ENCODE peak calls at places on chromosome 13, in nine cellular contexts. C is cerebellar nuclear complex, E is left cardiac atrium, M is erythroblast, T is GM23338, G is bronchial epithelial cell, S is iPS DF 19.7, X is mammary epithelial cell, Z is RCC 7860. H is an unnamed sample.

GRCh38 chr13:100129605-100130004 is 40.7 kb downstream of the PCCA start:
- DNase-seq in C (no peak), E (no peak), M (no peak), T (peak; percentile 50), G (no peak), S (no peak), X (no peak), Z (no peak), H (peak; percentile 21)

GRCh38 chr13:100392709-100393630 is 195.6 kb downstream of the GGACT start:
- DNase-seq in C (no peak), E (peak; percentile 83), M (peak; percentile 83), T (peak; percentile 67), G (peak; percentile 96), S (peak; percentile 86), X (peak; percentile 94), Z (peak; percentile 88), H (peak; percentile 23)

GRCh38 chr13:110634558-110634957 is 19.2 kb downstream of the NAXD start:
- DNase-seq in C (no peak), E (peak; percentile 13), M (no peak), T (no peak), G (no peak), S (no peak), X (no peak), Z (peak; percentile 82), H (no peak)

GRCh38 chr13:23654111-23655110 is 84.2 kb downstream of the TNFRSF19 start:
- DNase-seq in C (no peak), E (peak; percentile 55), M (no peak), T (no peak), G (peak; percentile 87), S (no peak), X (peak; percentile 76), Z (no peak), H (no peak)

GRCh38 chr13:31200636-31200970 is 828 bp downstream of the B3GLCT start:
- DNase-seq in C (no peak), E (peak; percentile 63), M (peak; percentile 83), T (peak; percentile 46), G (no peak), S (no peak), X (no peak), Z (peak; percentile 13), H (no peak)

GRCh38 chr13:98717256-98717655 is 35.2 kb downstream of the SLC15A1 start:
- DNase-seq in C (no peak), E (no peak), M (no peak), T (no peak), G (peak; percentile 14), S (no peak), X (no peak), Z (no peak), H (no peak)

GRCh38 chr13:102569488-102569887 is 27.3 kb upstream of the TPP2 start:
- DNase-seq in C (no peak), E (no peak), M (no peak), T (no peak), G (no peak), S (no peak), X (no peak), Z (no peak), H (no peak)

GRCh38 chr13:20446900-20447299 is 78.8 kb downstream of the CRYL1 start:
- DNase-seq in C (no peak), E (no peak), M (no peak), T (no peak), G (no peak), S (no peak), X (no peak), Z (no peak), H (no peak)

GRCh38 chr13:33740134-33740538 is 77.8 kb upstream of the RFC3 start:
- DNase-seq in C (no peak), E (no peak), M (no peak), T (no peak), G (no peak), S (no peak), X (peak; percentile 45), Z (no peak), H (no peak)

GRCh38 chr13:34416833-34417425 is 525.1 kb upstream of the NBEA start:
- DNase-seq in C (no peak), E (peak; percentile 81), M (no peak), T (peak; percentile 1), G (peak; percentile 78), S (no peak), X (no peak), Z (no peak), H (no peak)

GRCh38 chr13:97568850-97569249 is 134.9 kb downstream of the RAP2A start:
- DNase-seq in C (no peak), E (no peak), M (no peak), T (no peak), G (peak; percentile 28), S (no peak), X (no peak), Z (no peak), H (no peak)

GRCh38 chr13:110520431-110521295 is 40.9 kb downstream of the RAB20 start:
- DNase-seq in C (no peak), E (peak; percentile 85), M (no peak), T (no peak), G (no peak), S (no peak), X (no peak), Z (no peak), H (no peak)

GRCh38 chr13:52128714-52129700 is at the start of gene NEK5:
- DNase-seq in C (no peak), E (peak; percentile 74), M (peak; percentile 83), T (peak; percentile 96), G (peak; percentile 35), S (peak; percentile 38), X (peak; percentile 57), Z (no peak), H (peak; percentile 81)

GRCh38 chr13:98787986-98788385 is 35.5 kb upstream of the SLC15A1 start:
- DNase-seq in C (no peak), E (no peak), M (no peak), T (no peak), G (no peak), S (no peak), X (no peak), Z (no peak), H (no peak)

GRCh38 chr13:29162638-29163037 is 342.5 kb downstream of the MTUS2 start:
- DNase-seq in C (no peak), E (no peak), M (no peak), T (no peak), G (no peak), S (no peak), X (no peak), Z (peak; percentile 28), H (no peak)

GRCh38 chr13:93200626-93201025 is 26.0 kb upstream of the GPC6 start:
- DNase-seq in C (no peak), E (no peak), M (no peak), T (no peak), G (no peak), S (no peak), X (no peak), Z (no peak), H (no peak)

GRCh38 chr13:51453308-51453958 is 597 bp upstream of the INTS6 start:
- DNase-seq in C (peak; percentile 52), E (peak; percentile 87), M (peak; percentile 96), T (peak; percentile 74), G (no peak), S (no peak), X (no peak), Z (no peak), H (peak; percentile 86)

GRCh38 chr13:40064723-40065122 is 409.3 kb downstream of the COG6 start:
- DNase-seq in C (no peak), E (no peak), M (no peak), T (no peak), G (peak; percentile 82), S (no peak), X (peak; percentile 80), Z (peak; percentile 65), H (no peak)

GRCh38 chr13:37534181-37534580 is 64.4 kb downstream of the POSTN start:
- DNase-seq in C (no peak), E (no peak), M (no peak), T (no peak), G (peak; percentile 87), S (no peak), X (peak; percentile 24), Z (peak; percentile 66), H (no peak)

GRCh38 chr13:109156181-109156935 is 526.9 kb downstream of the MYO16 start:
- DNase-seq in C (no peak), E (no peak), M (no peak), T (no peak), G (peak; percentile 95), S (no peak), X (peak; percentile 84), Z (peak; percentile 80), H (no peak)

GRCh38 chr13:75875450-75875849 is 239.3 kb downstream of the LMO7 start:
- DNase-seq in C (no peak), E (no peak), M (no peak), T (no peak), G (no peak), S (no peak), X (no peak), Z (no peak), H (no peak)

GRCh38 chr13:94707400-94708021 is 4.8 kb downstream of the SOX21 start:
- DNase-seq in C (no peak), E (no peak), M (peak; percentile 47), T (peak; percentile 70), G (no peak), S (no peak), X (no peak), Z (no peak), H (peak; percentile 38)

GRCh38 chr13:32429406-32429909 is 1.5 kb upstream of the N4BP2L1 start:
- DNase-seq in C (no peak), E (no peak), M (no peak), T (no peak), G (no peak), S (no peak), X (no peak), Z (no peak), H (no peak)

GRCh38 chr13:100280681-100281080 is 191.8 kb downstream of the PCCA start:
- DNase-seq in C (no peak), E (no peak), M (no peak), T (no peak), G (peak; percentile 85), S (no peak), X (peak; percentile 69), Z (no peak), H (no peak)

GRCh38 chr13:26026211-26026610 is 25.6 kb downstream of the SHISA2 start:
- DNase-seq in C (no peak), E (no peak), M (no peak), T (no peak), G (no peak), S (no peak), X (no peak), Z (no peak), H (no peak)

GRCh38 chr13:67071918-67072598 is 158.1 kb downstream of the PCDH9 start:
- DNase-seq in C (no peak), E (no peak), M (no peak), T (no peak), G (no peak), S (no peak), X (no peak), Z (no peak), H (no peak)

GRCh38 chr13:34462843-34463242 is 479.2 kb upstream of the NBEA start:
- DNase-seq in C (no peak), E (peak; percentile 58), M (no peak), T (no peak), G (peak; percentile 95), S (no peak), X (peak; percentile 89), Z (peak; percentile 26), H (no peak)